ENCODE peak calls at places on chromosomes 6 and 20, in six cellular contexts. One of them, this sample, is unnamed.

GRCh38 chr6:149754573-149754972 is 5.0 kb downstream of the PCMT1 start:
- DNase-seq in mesenchymal stem cell: no peak
- DNase-seq in trophoblast cell: peak
- DNase-seq in neuronal stem cell: no peak
- DNase-seq in H1: peak
- DNase-seq in IMR-90: no peak
- DNase-seq in this sample: no peak

GRCh38 chr20:37236462-37236861 is 25.2 kb downstream of the GHRH start:
- DNase-seq in H1: no peak
- DNase-seq in trophoblast cell: no peak
- DNase-seq in neuronal stem cell: no peak
- DNase-seq in IMR-90: no peak
- DNase-seq in mesenchymal stem cell: no peak
- DNase-seq in this sample: no peak

GRCh38 chr6:32883789-32884188 is 29.8 kb downstream of the PSMB9 start:
- DNase-seq in IMR-90: peak
- DNase-seq in neuronal stem cell: no peak
- DNase-seq in trophoblast cell: peak
- DNase-seq in mesenchymal stem cell: peak
- DNase-seq in H1: no peak
- DNase-seq in this sample: peak

GRCh38 chr20:50379049-50379990 is 130.9 kb upstream of the PTPN1 start:
- DNase-seq in H1: no peak
- DNase-seq in IMR-90: peak
- DNase-seq in mesenchymal stem cell: peak
- DNase-seq in neuronal stem cell: no peak
- DNase-seq in trophoblast cell: peak
- DNase-seq in this sample: no peak

GRCh38 chr6:44235269-44235668 is 11.6 kb upstream of the HSP90AB1 start:
- DNase-seq in IMR-90: no peak
- DNase-seq in mesenchymal stem cell: no peak
- DNase-seq in trophoblast cell: no peak
- DNase-seq in neuronal stem cell: no peak
- DNase-seq in H1: no peak
- DNase-seq in this sample: no peak

GRCh38 chr6:150934380-150934779 is 68.9 kb downstream of the MTHFD1L start:
- DNase-seq in trophoblast cell: peak
- DNase-seq in mesenchymal stem cell: peak
- DNase-seq in neuronal stem cell: no peak
- DNase-seq in H1: no peak
- DNase-seq in IMR-90: peak
- DNase-seq in this sample: no peak

GRCh38 chr6:32226434-32226833 is 2.6 kb upstream of the NOTCH4 start:
- DNase-seq in mesenchymal stem cell: no peak
- DNase-seq in H1: no peak
- DNase-seq in neuronal stem cell: no peak
- DNase-seq in IMR-90: no peak
- DNase-seq in trophoblast cell: no peak
- DNase-seq in this sample: no peak

GRCh38 chr6:150202404-150202803 is 59.6 kb downstream of the PPP1R14C start:
- DNase-seq in H1: no peak
- DNase-seq in neuronal stem cell: no peak
- DNase-seq in trophoblast cell: peak
- DNase-seq in IMR-90: no peak
- DNase-seq in mesenchymal stem cell: no peak
- DNase-seq in this sample: no peak

GRCh38 chr6:32462609-32463008 is 22.9 kb downstream of the HLA-DRA start:
- DNase-seq in H1: no peak
- DNase-seq in IMR-90: no peak
- DNase-seq in trophoblast cell: no peak
- DNase-seq in mesenchymal stem cell: no peak
- DNase-seq in neuronal stem cell: no peak
- DNase-seq in this sample: no peak

GRCh38 chr6:157631838-157632237 is 191.2 kb upstream of the SNX9 start:
- DNase-seq in H1: no peak
- DNase-seq in neuronal stem cell: no peak
- DNase-seq in mesenchymal stem cell: no peak
- DNase-seq in IMR-90: no peak
- DNase-seq in trophoblast cell: no peak
- DNase-seq in this sample: no peak

GRCh38 chr6:153001767-153002612 is 519 bp downstream of the MTRF1L start:
- DNase-seq in H1: no peak
- DNase-seq in IMR-90: no peak
- DNase-seq in mesenchymal stem cell: peak
- DNase-seq in neuronal stem cell: no peak
- DNase-seq in trophoblast cell: peak
- DNase-seq in this sample: peak

GRCh38 chr6:153000243-153000642 is 2.3 kb downstream of the MTRF1L start:
- DNase-seq in IMR-90: no peak
- DNase-seq in H1: no peak
- DNase-seq in mesenchymal stem cell: no peak
- DNase-seq in neuronal stem cell: no peak
- DNase-seq in trophoblast cell: no peak
- DNase-seq in this sample: no peak

GRCh38 chr6:153002613-153003293 is at the start of gene MTRF1L:
- DNase-seq in IMR-90: peak
- DNase-seq in H1: peak
- DNase-seq in mesenchymal stem cell: peak
- DNase-seq in trophoblast cell: peak
- DNase-seq in neuronal stem cell: peak
- DNase-seq in this sample: peak

GRCh38 chr6:153003294-153003645 is 761 bp upstream of the MTRF1L start:
- DNase-seq in trophoblast cell: peak
- DNase-seq in mesenchymal stem cell: no peak
- DNase-seq in H1: no peak
- DNase-seq in IMR-90: peak
- DNase-seq in neuronal stem cell: no peak
- DNase-seq in this sample: peak
- H3K23ac ChIP-seq in trophoblast cell: no peak
- H3K23ac ChIP-seq in mesenchymal stem cell: no peak
- H3K23ac ChIP-seq in H1: no peak
- H3K23ac ChIP-seq in IMR-90: peak
- H3K23ac ChIP-seq in neuronal stem cell: no peak
- H3K23ac ChIP-seq in this sample: no peak

GRCh38 chr20:1674361-1674760 is 16.8 kb upstream of the SIRPG start:
- DNase-seq in neuronal stem cell: no peak
- DNase-seq in trophoblast cell: no peak
- DNase-seq in H1: peak
- DNase-seq in IMR-90: no peak
- DNase-seq in mesenchymal stem cell: no peak
- DNase-seq in this sample: no peak
- H3K18ac ChIP-seq in neuronal stem cell: peak
- H3K18ac ChIP-seq in trophoblast cell: no peak
- H3K18ac ChIP-seq in H1: no peak
- H3K18ac ChIP-seq in IMR-90: no peak
- H3K18ac ChIP-seq in mesenchymal stem cell: no peak
- H3K18ac ChIP-seq in this sample: no peak

GRCh38 chr6:142728910-142729481 is 216.0 kb downstream of the HIVEP2 start:
- DNase-seq in H1: no peak
- DNase-seq in IMR-90: peak
- DNase-seq in neuronal stem cell: no peak
- DNase-seq in trophoblast cell: peak
- DNase-seq in mesenchymal stem cell: peak
- DNase-seq in this sample: peak
- H3K4me3 ChIP-seq in H1: no peak
- H3K4me3 ChIP-seq in IMR-90: no peak
- H3K4me3 ChIP-seq in neuronal stem cell: no peak
- H3K4me3 ChIP-seq in trophoblast cell: no peak
- H3K4me3 ChIP-seq in mesenchymal stem cell: peak
- H3K4me3 ChIP-seq in this sample: no peak

GRCh38 chr6:87165169-87165568 is 9.8 kb downstream of the ZNF292 start:
- DNase-seq in neuronal stem cell: no peak
- DNase-seq in mesenchymal stem cell: no peak
- DNase-seq in H1: no peak
- DNase-seq in IMR-90: no peak
- DNase-seq in trophoblast cell: no peak
- DNase-seq in this sample: no peak
- H3K23ac ChIP-seq in neuronal stem cell: no peak
- H3K23ac ChIP-seq in mesenchymal stem cell: no peak
- H3K23ac ChIP-seq in H1: no peak
- H3K23ac ChIP-seq in IMR-90: no peak
- H3K23ac ChIP-seq in trophoblast cell: no peak
- H3K23ac ChIP-seq in this sample: no peak

DNA sequence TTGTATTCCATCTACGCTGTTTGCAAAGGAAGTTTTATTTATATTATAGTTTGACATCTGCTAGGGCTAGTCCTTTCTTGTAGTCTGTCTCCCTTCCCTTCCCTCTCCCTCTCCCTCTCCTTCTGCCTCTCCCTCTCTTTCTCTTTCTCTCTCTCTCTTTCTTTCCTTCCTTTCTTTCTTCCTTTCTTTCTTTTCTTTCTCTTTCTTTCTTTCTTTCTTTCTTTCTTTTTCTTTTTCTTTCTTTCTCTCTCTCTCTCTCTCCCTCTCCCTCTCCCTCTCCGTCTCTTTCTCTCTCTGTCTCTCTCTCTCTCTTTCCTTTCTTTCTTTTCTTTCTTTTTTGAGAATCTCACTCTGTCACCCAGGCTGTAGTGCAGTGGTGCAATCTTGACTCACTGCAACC is 137.8 kb downstream of the CDKAL1 start:
- DNase-seq in neuronal stem cell: no peak
- DNase-seq in IMR-90: no peak
- DNase-seq in mesenchymal stem cell: no peak
- DNase-seq in trophoblast cell: no peak
- DNase-seq in H1: no peak
- DNase-seq in this sample: no peak
- H3K18ac ChIP-seq in neuronal stem cell: no peak
- H3K18ac ChIP-seq in IMR-90: no peak
- H3K18ac ChIP-seq in mesenchymal stem cell: no peak
- H3K18ac ChIP-seq in trophoblast cell: no peak
- H3K18ac ChIP-seq in H1: no peak
- H3K18ac ChIP-seq in this sample: no peak

GRCh38 chr6:5014072-5014561 is 10.3 kb upstream of the RPP40 start:
- DNase-seq in IMR-90: no peak
- DNase-seq in trophoblast cell: no peak
- DNase-seq in H1: no peak
- DNase-seq in neuronal stem cell: no peak
- DNase-seq in mesenchymal stem cell: no peak
- DNase-seq in this sample: no peak

GRCh38 chr6:5011346-5011745 is 7.5 kb upstream of the RPP40 start:
- DNase-seq in trophoblast cell: no peak
- DNase-seq in H1: no peak
- DNase-seq in neuronal stem cell: no peak
- DNase-seq in IMR-90: no peak
- DNase-seq in mesenchymal stem cell: no peak
- DNase-seq in this sample: no peak

GRCh38 chr6:5007531-5007930 is 3.7 kb upstream of the RPP40 start:
- DNase-seq in IMR-90: no peak
- DNase-seq in trophoblast cell: no peak
- DNase-seq in H1: no peak
- DNase-seq in neuronal stem cell: no peak
- DNase-seq in mesenchymal stem cell: no peak
- DNase-seq in this sample: no peak

DNA sequence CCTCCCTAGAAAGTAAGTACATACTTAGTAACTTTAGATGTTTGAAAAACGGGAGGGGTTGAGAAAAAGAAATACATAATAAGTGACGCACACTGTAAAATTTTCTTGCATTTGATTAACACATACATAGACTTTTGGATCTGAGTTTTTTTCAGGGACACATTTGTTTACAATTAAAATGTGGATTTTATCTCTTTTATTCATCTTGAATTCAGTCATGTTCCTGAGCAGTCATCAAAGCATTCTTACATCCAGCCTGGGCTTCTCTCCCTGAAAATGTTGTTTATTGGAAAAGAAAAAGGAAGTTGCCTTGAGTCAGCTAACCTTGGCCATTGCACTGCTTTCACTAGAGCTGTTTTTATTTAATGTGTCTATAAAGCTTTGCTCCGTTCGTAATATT is 8.7 kb upstream of the RPP40 start:
- DNase-seq in H1: no peak
- DNase-seq in neuronal stem cell: no peak
- DNase-seq in mesenchymal stem cell: no peak
- DNase-seq in trophoblast cell: no peak
- DNase-seq in IMR-90: peak
- DNase-seq in this sample: no peak
- H3K4me3 ChIP-seq in H1: no peak
- H3K4me3 ChIP-seq in neuronal stem cell: no peak
- H3K4me3 ChIP-seq in mesenchymal stem cell: no peak
- H3K4me3 ChIP-seq in trophoblast cell: no peak
- H3K4me3 ChIP-seq in IMR-90: no peak
- H3K4me3 ChIP-seq in this sample: no peak

DNA sequence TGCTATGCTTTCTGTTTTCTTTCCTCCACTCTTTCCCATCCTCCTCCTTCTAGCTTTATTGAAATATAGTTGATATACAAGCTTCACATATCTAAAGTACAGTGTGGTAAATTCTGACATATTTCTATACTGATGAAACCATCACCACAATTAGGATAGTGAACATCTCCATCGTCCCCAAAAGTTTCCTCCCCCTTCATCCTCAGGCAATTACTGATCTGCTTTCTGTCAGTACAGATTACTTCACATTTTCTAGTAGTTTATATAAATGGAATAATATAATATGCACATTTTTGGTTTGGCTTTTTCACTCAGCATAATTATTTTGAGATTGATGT is 12.2 kb downstream of the SNPH start:
- DNase-seq in mesenchymal stem cell: no peak
- DNase-seq in H1: no peak
- DNase-seq in neuronal stem cell: no peak
- DNase-seq in trophoblast cell: no peak
- DNase-seq in IMR-90: no peak
- DNase-seq in this sample: no peak
- H3K23ac ChIP-seq in mesenchymal stem cell: no peak
- H3K23ac ChIP-seq in H1: no peak
- H3K23ac ChIP-seq in neuronal stem cell: no peak
- H3K23ac ChIP-seq in trophoblast cell: no peak
- H3K23ac ChIP-seq in IMR-90: peak
- H3K23ac ChIP-seq in this sample: no peak

DNA sequence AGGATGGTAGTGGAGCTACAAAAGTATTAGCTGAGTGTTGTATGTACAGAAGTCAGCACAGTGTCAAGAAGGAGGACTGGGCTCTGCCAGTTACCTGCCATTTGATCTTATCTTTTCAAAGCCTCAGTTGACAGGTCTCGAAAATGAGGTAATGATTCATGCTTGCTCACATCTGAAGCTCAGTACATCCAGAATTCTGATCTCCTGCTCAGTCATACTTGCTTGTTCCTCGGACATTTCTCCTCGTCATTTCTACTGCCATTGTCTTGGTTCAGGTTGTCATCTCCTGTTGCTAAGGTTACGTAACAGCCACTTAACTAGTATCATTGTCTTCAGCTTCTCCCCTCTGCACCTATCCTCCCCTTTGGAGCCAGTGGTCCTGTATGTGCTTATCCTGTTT is 89.5 kb downstream of the SLX4IP start:
- DNase-seq in trophoblast cell: peak
- DNase-seq in IMR-90: no peak
- DNase-seq in H1: no peak
- DNase-seq in mesenchymal stem cell: no peak
- DNase-seq in neuronal stem cell: no peak
- DNase-seq in this sample: peak
- H3K18ac ChIP-seq in trophoblast cell: no peak
- H3K18ac ChIP-seq in IMR-90: no peak
- H3K18ac ChIP-seq in H1: no peak
- H3K18ac ChIP-seq in mesenchymal stem cell: no peak
- H3K18ac ChIP-seq in neuronal stem cell: no peak
- H3K18ac ChIP-seq in this sample: no peak

GRCh38 chr6:41546475-41546865 is 289 bp downstream of the FOXP4 start:
- DNase-seq in IMR-90: no peak
- DNase-seq in mesenchymal stem cell: no peak
- DNase-seq in trophoblast cell: no peak
- DNase-seq in neuronal stem cell: no peak
- DNase-seq in H1: no peak
- DNase-seq in this sample: no peak
- H3K4me3 ChIP-seq in IMR-90: peak
- H3K4me3 ChIP-seq in mesenchymal stem cell: peak
- H3K4me3 ChIP-seq in trophoblast cell: peak
- H3K4me3 ChIP-seq in neuronal stem cell: peak
- H3K4me3 ChIP-seq in H1: peak
- H3K4me3 ChIP-seq in this sample: peak

This sample was measured in mesendoderm.